ENCODE peak calls at places on chromosomes 1 and 21, in five cellular contexts. One of them, this sample, is unnamed.

GRCh38 chr1:1421907-1422464 is 910 bp upstream of the ANKRD65 start:
- DNase-seq in PC-3: no peak
- DNase-seq in WTC11: no peak
- DNase-seq in BJ: no peak
- DNase-seq in body of pancreas: no peak
- DNase-seq in this sample: no peak

GRCh38 chr1:2516946-2517345 is 9.4 kb downstream of the PANK4 start:
- DNase-seq in PC-3: no peak
- DNase-seq in WTC11: no peak
- DNase-seq in BJ: no peak
- DNase-seq in body of pancreas: no peak
- DNase-seq in this sample: no peak

GRCh38 chr1:45802343-45803298 is 791 bp upstream of the MAST2 start:
- DNase-seq in PC-3: peak; percentile 88
- DNase-seq in WTC11: peak; percentile 40
- DNase-seq in BJ: peak; percentile 94
- DNase-seq in body of pancreas: peak; percentile 54
- DNase-seq in this sample: peak; percentile 83

GRCh38 chr1:195663549-195664280 is 944.5 kb downstream of the KCNT2 start:
- DNase-seq in PC-3: peak; percentile 65
- DNase-seq in WTC11: no peak
- DNase-seq in BJ: peak; percentile 66
- DNase-seq in body of pancreas: no peak
- DNase-seq in this sample: no peak

GRCh38 chr1:14486401-14487110 is 111.9 kb upstream of the KAZN start:
- DNase-seq in PC-3: peak; percentile 99
- DNase-seq in WTC11: no peak
- DNase-seq in BJ: peak; percentile 73
- DNase-seq in body of pancreas: peak; percentile 12
- DNase-seq in this sample: no peak

GRCh38 chr1:69320679-69321310 is 246.9 kb upstream of the LRRC7 start:
- DNase-seq in PC-3: no peak
- DNase-seq in WTC11: no peak
- DNase-seq in BJ: no peak
- DNase-seq in body of pancreas: no peak
- DNase-seq in this sample: peak; percentile 35

GRCh38 chr1:219088778-219089557 is 84.7 kb upstream of the LYPLAL1 start:
- DNase-seq in PC-3: peak; percentile 100
- DNase-seq in WTC11: no peak
- DNase-seq in BJ: peak; percentile 78
- DNase-seq in body of pancreas: no peak
- DNase-seq in this sample: no peak

GRCh38 chr1:156898151-156898550 is 4.6 kb downstream of the PEAR1 start:
- DNase-seq in PC-3: peak; percentile 47
- DNase-seq in WTC11: no peak
- DNase-seq in BJ: no peak
- DNase-seq in body of pancreas: no peak
- DNase-seq in this sample: no peak

GRCh38 chr1:147919881-147920280 is 8.3 kb upstream of the GPR89B start:
- DNase-seq in PC-3: peak; percentile 41
- DNase-seq in WTC11: no peak
- DNase-seq in BJ: no peak
- DNase-seq in body of pancreas: no peak
- DNase-seq in this sample: no peak

GRCh38 chr1:88608139-88608943 is 75.7 kb upstream of the PKN2 start:
- DNase-seq in PC-3: peak; percentile 71
- DNase-seq in WTC11: no peak
- DNase-seq in BJ: no peak
- DNase-seq in body of pancreas: no peak
- DNase-seq in this sample: peak; percentile 38

GRCh38 chr21:35649186-35649585 is 411.1 kb downstream of the SETD4 start:
- DNase-seq in PC-3: peak; percentile 69
- DNase-seq in WTC11: no peak
- DNase-seq in BJ: no peak
- DNase-seq in body of pancreas: no peak
- DNase-seq in this sample: no peak

GRCh38 chr1:161082996-161083742 is 6.2 kb downstream of the NECTIN4 start:
- DNase-seq in PC-3: peak; percentile 99
- DNase-seq in WTC11: no peak
- DNase-seq in BJ: peak; percentile 63
- DNase-seq in body of pancreas: peak; percentile 86
- DNase-seq in this sample: no peak

GRCh38 chr1:195733826-195734225 is 874.4 kb downstream of the KCNT2 start:
- DNase-seq in PC-3: peak; percentile 26
- DNase-seq in WTC11: peak; percentile 28
- DNase-seq in BJ: no peak
- DNase-seq in body of pancreas: no peak
- DNase-seq in this sample: no peak

GRCh38 chr1:56709269-56709880 is 64.3 kb downstream of the PRKAA2 start:
- DNase-seq in PC-3: peak; percentile 87
- DNase-seq in WTC11: no peak
- DNase-seq in BJ: no peak
- DNase-seq in body of pancreas: no peak
- DNase-seq in this sample: peak; percentile 24

GRCh38 chr1:182335771-182336170 is 55.8 kb downstream of the GLUL start:
- DNase-seq in PC-3: no peak
- DNase-seq in WTC11: no peak
- DNase-seq in BJ: no peak
- DNase-seq in body of pancreas: no peak
- DNase-seq in this sample: no peak

GRCh38 chr1:95084317-95085176 is 11.8 kb upstream of the ALG14 start:
- DNase-seq in PC-3: peak; percentile 77
- DNase-seq in WTC11: peak; percentile 28
- DNase-seq in BJ: no peak
- DNase-seq in body of pancreas: no peak
- DNase-seq in this sample: peak; percentile 74

GRCh38 chr1:200207711-200208126 is 180.2 kb downstream of the NR5A2 start:
- DNase-seq in PC-3: peak; percentile 64
- DNase-seq in WTC11: no peak
- DNase-seq in BJ: no peak
- DNase-seq in body of pancreas: no peak
- DNase-seq in this sample: peak; percentile 25

GRCh38 chr1:227884370-227885134 is 63.2 kb downstream of the WNT9A start:
- DNase-seq in PC-3: no peak
- DNase-seq in WTC11: no peak
- DNase-seq in BJ: no peak
- DNase-seq in body of pancreas: peak; percentile 7
- DNase-seq in this sample: peak; percentile 17

GRCh38 chr1:30232288-30232899 is 491.0 kb downstream of the MATN1 start:
- DNase-seq in PC-3: peak; percentile 43
- DNase-seq in WTC11: peak; percentile 38
- DNase-seq in BJ: no peak
- DNase-seq in body of pancreas: no peak
- DNase-seq in this sample: peak; percentile 62

GRCh38 chr1:159985456-159985855 is 31.4 kb upstream of the SLAMF9 start:
- DNase-seq in PC-3: no peak
- DNase-seq in WTC11: no peak
- DNase-seq in BJ: no peak
- DNase-seq in body of pancreas: no peak
- DNase-seq in this sample: no peak

GRCh38 chr1:180310095-180310494 is 80.0 kb downstream of the LHX4 start:
- DNase-seq in PC-3: peak; percentile 23
- DNase-seq in WTC11: no peak
- DNase-seq in BJ: no peak
- DNase-seq in body of pancreas: no peak
- DNase-seq in this sample: no peak

GRCh38 chr1:52032785-52033131 is 852 bp downstream of the KTI12 start:
- DNase-seq in PC-3: peak; percentile 45
- DNase-seq in WTC11: peak; percentile 36
- DNase-seq in BJ: no peak
- DNase-seq in body of pancreas: peak; percentile 37
- DNase-seq in this sample: peak; percentile 40

GRCh38 chr1:95193591-95193990 is 40.4 kb upstream of the RWDD3 start:
- DNase-seq in PC-3: no peak
- DNase-seq in WTC11: no peak
- DNase-seq in BJ: no peak
- DNase-seq in body of pancreas: no peak
- DNase-seq in this sample: no peak

GRCh38 chr1:165862448-165862847 is 35.0 kb downstream of the UCK2 start:
- DNase-seq in PC-3: no peak
- DNase-seq in WTC11: no peak
- DNase-seq in BJ: no peak
- DNase-seq in body of pancreas: peak; percentile 43
- DNase-seq in this sample: peak; percentile 29
- TF ChIP-seq CTCF in PC-3: no peak
- TF ChIP-seq CTCF in WTC11: no peak
- TF ChIP-seq CTCF in BJ: no peak
- TF ChIP-seq CTCF in body of pancreas: no peak
- TF ChIP-seq CTCF in this sample: no peak

DNA sequence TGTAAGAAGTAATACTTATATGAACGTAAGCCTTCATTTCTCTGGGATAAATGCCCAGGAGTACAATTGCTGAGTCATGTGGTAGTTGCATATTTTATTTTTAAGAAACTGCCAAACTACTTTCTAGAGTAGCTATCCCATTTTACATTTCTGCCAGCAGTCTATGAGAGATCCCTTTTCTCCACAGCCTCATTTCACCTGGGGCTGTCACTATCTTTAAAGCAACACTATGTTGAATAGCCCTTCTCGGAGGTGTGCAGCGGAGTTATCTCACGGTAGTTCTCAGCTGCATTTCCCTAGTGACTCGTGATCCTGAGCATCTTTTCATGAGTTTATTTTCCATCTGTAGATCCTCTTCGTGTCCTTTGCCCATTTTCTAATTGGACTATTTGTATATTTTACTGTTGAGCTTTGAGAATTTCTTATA is 93.4 kb downstream of the ADARB1 start:
- DNase-seq in PC-3: peak; percentile 16
- DNase-seq in WTC11: no peak
- DNase-seq in BJ: peak; percentile 16
- DNase-seq in body of pancreas: no peak
- DNase-seq in this sample: no peak
- TF ChIP-seq CTCF in PC-3: no peak
- TF ChIP-seq CTCF in WTC11: no peak
- TF ChIP-seq CTCF in BJ: peak; percentile 17
- TF ChIP-seq CTCF in body of pancreas: no peak
- TF ChIP-seq CTCF in this sample: no peak

GRCh38 chr1:211902624-211903291 is 72.2 kb upstream of the LPGAT1 start:
- DNase-seq in PC-3: no peak
- DNase-seq in WTC11: no peak
- DNase-seq in BJ: no peak
- DNase-seq in body of pancreas: no peak
- DNase-seq in this sample: no peak
- TF ChIP-seq CTCF in PC-3: no peak
- TF ChIP-seq CTCF in WTC11: no peak
- TF ChIP-seq CTCF in BJ: no peak
- TF ChIP-seq CTCF in body of pancreas: no peak
- TF ChIP-seq CTCF in this sample: no peak

DNA sequence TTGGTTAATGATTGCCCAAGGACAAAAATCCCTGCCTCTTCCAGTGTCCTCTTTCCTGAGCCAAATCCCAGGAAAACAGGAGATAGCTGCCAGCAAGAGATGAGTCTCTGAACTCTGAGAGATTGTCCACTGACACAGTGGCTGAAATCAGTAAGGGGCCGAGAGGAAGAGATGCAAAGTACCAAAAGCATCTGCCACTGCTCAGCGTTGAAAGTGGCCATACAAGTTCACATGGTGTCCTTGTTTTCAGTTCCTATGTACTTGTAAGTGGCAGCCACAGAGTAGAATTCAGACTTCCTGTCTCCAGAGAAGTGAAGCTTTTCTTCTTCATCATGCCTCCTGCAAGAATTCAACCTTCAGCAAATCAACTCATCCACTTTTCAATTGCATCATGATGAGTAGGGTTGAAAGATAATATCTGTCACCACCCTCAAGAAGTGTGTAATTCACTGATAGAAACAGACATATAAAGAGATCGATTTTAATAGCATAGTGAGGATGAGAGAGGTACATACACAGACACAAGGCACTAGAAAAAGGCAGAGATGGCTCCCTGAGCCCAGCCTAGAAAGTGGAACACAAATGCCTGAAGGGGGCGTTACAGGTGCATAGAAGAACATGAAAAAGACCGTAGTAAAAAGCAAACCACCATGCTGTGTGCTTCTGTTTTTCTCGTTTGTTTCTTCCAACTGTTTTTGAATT is 185.8 kb downstream of the MRPL39 start:
- DNase-seq in PC-3: peak; percentile 78
- DNase-seq in WTC11: peak; percentile 45
- DNase-seq in BJ: no peak
- DNase-seq in body of pancreas: no peak
- DNase-seq in this sample: peak; percentile 12
- TF ChIP-seq CTCF in PC-3: peak; percentile 81
- TF ChIP-seq CTCF in WTC11: peak; percentile 47
- TF ChIP-seq CTCF in BJ: peak; percentile 31
- TF ChIP-seq CTCF in body of pancreas: no peak
- TF ChIP-seq CTCF in this sample: peak; percentile 72

DNA sequence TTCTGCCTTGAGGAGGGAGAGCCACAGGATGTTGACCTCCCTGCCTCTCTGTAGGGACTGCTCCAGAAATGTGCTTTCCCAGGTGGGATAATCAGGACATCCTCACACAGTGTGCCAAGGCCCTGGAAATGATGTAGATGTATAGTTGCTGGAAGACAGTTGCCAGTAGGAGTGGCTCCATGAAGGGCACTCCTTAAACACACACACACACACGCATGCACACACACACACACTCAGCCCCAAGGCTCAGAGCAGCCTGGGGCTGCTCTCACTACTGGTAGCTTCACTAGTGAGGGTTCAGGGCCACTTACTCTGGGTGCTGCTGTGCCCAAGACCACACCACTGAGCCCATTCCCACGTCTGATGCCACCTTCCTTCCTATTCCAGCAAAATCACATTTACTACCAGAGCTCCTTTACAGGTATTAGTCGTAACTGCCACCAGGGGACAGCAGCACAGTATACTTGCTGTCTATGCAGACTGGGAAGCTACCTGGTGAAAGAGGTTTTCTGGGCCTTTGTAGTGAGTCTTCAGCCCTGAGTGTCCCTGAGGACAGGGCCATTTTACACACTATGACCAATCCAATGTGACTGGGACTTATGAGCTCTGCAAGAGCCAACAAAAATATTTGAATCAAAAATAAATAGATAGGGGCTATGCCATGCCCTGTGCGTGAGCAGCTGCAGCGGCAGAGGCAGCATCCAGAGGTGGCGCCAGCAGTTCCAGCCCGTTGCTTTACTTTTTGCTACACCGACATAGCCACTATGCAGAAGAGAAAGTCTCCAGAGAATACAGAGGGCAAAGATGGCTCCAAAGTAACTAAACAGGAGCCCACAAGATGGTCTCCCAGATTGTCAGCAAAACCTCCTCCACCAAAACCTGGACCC is 15.0 kb downstream of the CRNN start:
- DNase-seq in PC-3: peak; percentile 54
- DNase-seq in WTC11: no peak
- DNase-seq in BJ: no peak
- DNase-seq in body of pancreas: peak; percentile 27
- DNase-seq in this sample: no peak
- TF ChIP-seq CTCF in PC-3: peak; percentile 64
- TF ChIP-seq CTCF in WTC11: no peak
- TF ChIP-seq CTCF in BJ: peak; percentile 42
- TF ChIP-seq CTCF in body of pancreas: peak; percentile 19
- TF ChIP-seq CTCF in this sample: peak; percentile 47